ENCODE peak calls at places on chromosomes 12 and 14, in five cellular contexts. G is choroid plexus epithelial cell; W is CD4-positive, CD25-positive, alpha-beta regulatory T cell; J is AG04450; K is fibroblast of lung. S is an unnamed sample.

GRCh38 chr14:69152181-69152943 is 557 bp downstream of the DCAF5 start:
- DNase-seq in G (peak; percentile 51), W (peak; percentile 36), J (no peak), K (peak; percentile 54), S (no peak)

GRCh38 chr14:23153891-23154796 is 29.3 kb downstream of the SLC7A8 start:
- DNase-seq in G (peak; percentile 75), W (no peak), J (no peak), K (peak; percentile 55), S (no peak)

GRCh38 chr12:4855121-4855924 is 54.4 kb upstream of the KCNA1 start:
- DNase-seq in G (peak; percentile 87), W (peak; percentile 21), J (peak; percentile 45), K (peak; percentile 78), S (peak; percentile 36)

GRCh38 chr12:38956337-38956736 is 50.9 kb upstream of the CPNE8 start:
- DNase-seq in G (no peak), W (no peak), J (no peak), K (no peak), S (no peak)

GRCh38 chr12:120736404-120737331 is 11.0 kb downstream of the ACADS start:
- DNase-seq in G (no peak), W (no peak), J (no peak), K (no peak), S (no peak)

GRCh38 chr12:51722387-51722786 is 126.1 kb downstream of the FIGNL2 start:
- DNase-seq in G (no peak), W (no peak), J (no peak), K (no peak), S (no peak)

GRCh38 chr14:70448633-70449032 is 3.3 kb upstream of the ADAM21 start:
- DNase-seq in G (peak; percentile 86), W (no peak), J (peak; percentile 29), K (peak; percentile 73), S (peak; percentile 7)

GRCh38 chr12:108090107-108090899 is 38.8 kb upstream of the WSCD2 start:
- DNase-seq in G (no peak), W (no peak), J (no peak), K (no peak), S (no peak)

GRCh38 chr12:80877706-80878384 is 59.9 kb downstream of the LIN7A start:
- DNase-seq in G (peak; percentile 66), W (no peak), J (no peak), K (peak; percentile 62), S (no peak)

GRCh38 chr12:132761032-132761910 is at the start of gene ANKLE2:
- DNase-seq in G (peak; percentile 81), W (peak; percentile 48), J (no peak), K (peak; percentile 62), S (no peak)

GRCh38 chr12:122352394-122352793 is 70.1 kb downstream of the CLIP1 start:
- DNase-seq in G (no peak), W (no peak), J (no peak), K (no peak), S (no peak)

GRCh38 chr14:91405241-91405721 is 12.3 kb downstream of the CCDC88C start:
- DNase-seq in G (no peak), W (peak; percentile 42), J (no peak), K (no peak), S (no peak)

GRCh38 chr14:23550827-23551265 is 719 bp downstream of the ZFHX2 start:
- DNase-seq in G (no peak), W (no peak), J (no peak), K (no peak), S (no peak)

GRCh38 chr12:119432935-119433334 is 98.4 kb downstream of the CCDC60 start:
- DNase-seq in G (no peak), W (no peak), J (no peak), K (no peak), S (no peak)

GRCh38 chr14:34766611-34767010 is 52.2 kb upstream of the CFL2 start:
- DNase-seq in G (peak; percentile 51), W (no peak), J (no peak), K (peak; percentile 16), S (no peak)

GRCh38 chr14:91164676-91165075 is 50.8 kb downstream of the DGLUCY start:
- DNase-seq in G (no peak), W (no peak), J (no peak), K (no peak), S (no peak)

GRCh38 chr12:115660211-115660805 is 617.2 kb downstream of the MED13L start:
- DNase-seq in G (peak; percentile 55), W (no peak), J (no peak), K (peak; percentile 10), S (no peak)

GRCh38 chr12:7129647-7130536 is at the start of gene CLSTN3:
- DNase-seq in G (peak; percentile 79), W (peak; percentile 86), J (no peak), K (peak; percentile 81), S (peak; percentile 30)

GRCh38 chr12:1443421-1444141 is 150.8 kb downstream of the FBXL14 start:
- DNase-seq in G (peak; percentile 82), W (no peak), J (peak; percentile 69), K (peak; percentile 77), S (peak; percentile 34)

GRCh38 chr12:94587266-94588241 is 62.8 kb downstream of the TMCC3 start:
- DNase-seq in G (no peak), W (no peak), J (no peak), K (no peak), S (no peak)

GRCh38 chr14:61965030-61965745 is 203.0 kb downstream of the SNAPC1 start:
- DNase-seq in G (peak; percentile 89), W (no peak), J (peak; percentile 90), K (peak; percentile 96), S (no peak)

GRCh38 chr14:99199854-99200653 is 71.9 kb downstream of the BCL11B start:
- DNase-seq in G (no peak), W (no peak), J (no peak), K (no peak), S (no peak)

GRCh38 chr12:124681779-124682391 is 114.5 kb upstream of the NCOR2 start:
- DNase-seq in G (no peak), W (no peak), J (no peak), K (peak; percentile 95), S (no peak)

GRCh38 chr12:51082561-51083139 is 746 bp downstream of the CSRNP2 start:
- DNase-seq in G (peak; percentile 47), W (no peak), J (no peak), K (peak; percentile 46), S (no peak)

GRCh38 chr14:23389396-23389795 is 12.6 kb downstream of the CMTM5 start:
- DNase-seq in G (no peak), W (no peak), J (no peak), K (no peak), S (no peak)

GRCh38 chr14:43410631-43411030 is 1096.5 kb downstream of the FSCB start:
- DNase-seq in G (no peak), W (no peak), J (no peak), K (no peak), S (no peak)

GRCh38 chr14:39812532-39813320 is 380.5 kb upstream of the FBXO33 start:
- DNase-seq in G (no peak), W (no peak), J (no peak), K (no peak), S (no peak)

GRCh38 chr14:28656704-28657255 is 109.8 kb upstream of the FOXG1 start:
- DNase-seq in G (no peak), W (no peak), J (no peak), K (no peak), S (no peak)

GRCh38 chr14:57712101-57712500 is 153.8 kb downstream of the SLC35F4 start:
- DNase-seq in G (peak; percentile 2), W (no peak), J (no peak), K (no peak), S (no peak)

GRCh38 chr14:77372304-77372841 is 4.5 kb downstream of the TMED8 start:
- DNase-seq in G (peak; percentile 47), W (no peak), J (peak; percentile 51), K (peak; percentile 65), S (no peak)

GRCh38 chr12:124915249-124916236 is 1.1 kb upstream of the UBC start:
- DNase-seq in G (peak; percentile 43), W (no peak), J (no peak), K (peak; percentile 51), S (no peak)

GRCh38 chr12:68479832-68480291 is 130.8 kb upstream of the RAP1B start:
- DNase-seq in G (no peak), W (no peak), J (no peak), K (no peak), S (no peak)

GRCh38 chr14:20460458-20461229 is 590 bp downstream of the PIP4P1 start:
- DNase-seq in G (no peak), W (peak; percentile 75), J (no peak), K (no peak), S (no peak)